ENCODE peak calls at places on chromosome 10, in five cellular contexts. C is transverse colon, T is body of pancreas, Q is A549, I is HCT116. N is an unnamed sample.

GRCh38 chr10:4720463-4720862 is 105.5 kb upstream of the AKR1E2 start:
- DNase-seq in I (no peak), Q (no peak), T (no peak), C (no peak), N (no peak)

GRCh38 chr10:93745411-93746065 is 12.2 kb upstream of the LGI1 start:
- DNase-seq in T (no peak), C (no peak), I (no peak), Q (peak; percentile 32), N (no peak)

GRCh38 chr10:103820101-103821062 is 35.0 kb downstream of the SH3PXD2A start:
- DNase-seq in Q (no peak), C (peak; percentile 56), I (no peak), T (peak; percentile 63), N (peak; percentile 72)

GRCh38 chr10:106450966-106451365 is 713.5 kb downstream of the SORCS1 start:
- DNase-seq in Q (no peak), T (no peak), C (no peak), I (no peak), N (no peak)

GRCh38 chr10:121865554-121865953 is 62.3 kb downstream of the ATE1 start:
- DNase-seq in I (no peak), T (no peak), Q (no peak), C (no peak), N (no peak)

GRCh38 chr10:47127188-47127587 is 172.8 kb upstream of the GDF10 start:
- DNase-seq in C (no peak), T (no peak), I (no peak), Q (no peak), N (no peak)

GRCh38 chr10:14553434-14553833 is 221.3 kb downstream of the FAM107B start:
- DNase-seq in I (no peak), C (no peak), T (no peak), Q (no peak), N (no peak)

GRCh38 chr10:77636967-77637473 is 588 bp downstream of the KCNMA1 start:
- DNase-seq in I (no peak), T (no peak), C (no peak), Q (no peak), N (no peak)

GRCh38 chr10:43305881-43306280 is 39.0 kb upstream of the RASGEF1A start:
- DNase-seq in T (no peak), C (no peak), I (no peak), Q (no peak), N (no peak)

GRCh38 chr10:3473271-3473670 is 300.7 kb upstream of the PITRM1 start:
- DNase-seq in T (no peak), C (no peak), I (no peak), Q (no peak), N (no peak)

GRCh38 chr10:71045188-71045841 is 156.9 kb upstream of the PCBD1 start:
- DNase-seq in C (no peak), Q (no peak), T (peak; percentile 31), I (no peak), N (no peak)

GRCh38 chr10:114967071-114967470 is 29.1 kb downstream of the TRUB1 start:
- DNase-seq in T (no peak), Q (no peak), C (no peak), I (no peak), N (no peak)

GRCh38 chr10:119940487-119940886 is 48.0 kb downstream of the SEC23IP start:
- DNase-seq in Q (no peak), I (no peak), C (no peak), T (no peak), N (no peak)

GRCh38 chr10:98373260-98373659 is 41.7 kb downstream of the PYROXD2 start:
- DNase-seq in Q (no peak), I (no peak), C (no peak), T (no peak), N (no peak)

GRCh38 chr10:4588824-4589223 is 237.2 kb upstream of the AKR1E2 start:
- DNase-seq in C (no peak), T (no peak), I (no peak), Q (no peak), N (no peak)

GRCh38 chr10:7071421-7071820 is 339.4 kb downstream of the SFMBT2 start:
- DNase-seq in T (no peak), I (no peak), Q (no peak), C (no peak), N (no peak)

GRCh38 chr10:78434886-78435285 is 401.2 kb downstream of the RPS24 start:
- DNase-seq in I (no peak), Q (no peak), T (peak; percentile 8), C (no peak), N (no peak)

GRCh38 chr10:95245425-95246055 is 45.3 kb downstream of the PDLIM1 start:
- DNase-seq in C (no peak), T (no peak), Q (no peak), I (no peak), N (no peak)

DNA sequence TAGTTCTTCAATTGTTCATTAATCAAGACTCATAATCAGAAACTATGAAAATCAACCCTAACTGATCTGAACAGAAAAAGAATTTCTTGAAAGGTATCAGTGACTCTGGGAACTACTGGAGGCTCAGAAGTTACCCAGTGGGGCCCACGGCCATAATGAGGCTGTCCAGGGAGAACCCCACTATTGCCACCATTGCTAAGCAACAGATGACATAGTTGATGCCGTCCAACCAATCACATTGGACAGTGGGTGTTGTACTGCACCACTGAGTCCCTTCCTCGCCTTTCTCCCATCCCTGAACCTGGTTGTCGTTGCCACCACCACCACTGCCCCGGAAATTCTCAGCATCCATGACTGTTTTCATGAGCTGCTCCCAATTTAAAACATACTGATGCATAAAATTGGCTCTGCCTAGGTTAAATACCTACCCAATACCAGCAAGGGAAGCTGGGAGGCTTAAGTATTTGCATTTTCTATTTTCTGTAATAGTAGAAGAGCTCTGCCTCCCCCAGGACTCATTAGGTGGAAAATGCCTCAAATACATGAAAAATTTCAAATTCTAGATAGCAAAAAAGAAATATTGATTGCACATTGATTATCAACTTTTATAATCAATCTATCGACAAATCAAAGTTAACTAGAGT is 26.7 kb upstream of the USP6NL start:
- DNase-seq in Q (no peak), T (no peak), C (no peak), I (no peak), N (no peak)
- H3K27ac ChIP-seq in Q (no peak overlapping the region), T (no peak overlapping the region), C (no peak overlapping the region), I (no peak overlapping the region), N (no peak overlapping the region)

DNA sequence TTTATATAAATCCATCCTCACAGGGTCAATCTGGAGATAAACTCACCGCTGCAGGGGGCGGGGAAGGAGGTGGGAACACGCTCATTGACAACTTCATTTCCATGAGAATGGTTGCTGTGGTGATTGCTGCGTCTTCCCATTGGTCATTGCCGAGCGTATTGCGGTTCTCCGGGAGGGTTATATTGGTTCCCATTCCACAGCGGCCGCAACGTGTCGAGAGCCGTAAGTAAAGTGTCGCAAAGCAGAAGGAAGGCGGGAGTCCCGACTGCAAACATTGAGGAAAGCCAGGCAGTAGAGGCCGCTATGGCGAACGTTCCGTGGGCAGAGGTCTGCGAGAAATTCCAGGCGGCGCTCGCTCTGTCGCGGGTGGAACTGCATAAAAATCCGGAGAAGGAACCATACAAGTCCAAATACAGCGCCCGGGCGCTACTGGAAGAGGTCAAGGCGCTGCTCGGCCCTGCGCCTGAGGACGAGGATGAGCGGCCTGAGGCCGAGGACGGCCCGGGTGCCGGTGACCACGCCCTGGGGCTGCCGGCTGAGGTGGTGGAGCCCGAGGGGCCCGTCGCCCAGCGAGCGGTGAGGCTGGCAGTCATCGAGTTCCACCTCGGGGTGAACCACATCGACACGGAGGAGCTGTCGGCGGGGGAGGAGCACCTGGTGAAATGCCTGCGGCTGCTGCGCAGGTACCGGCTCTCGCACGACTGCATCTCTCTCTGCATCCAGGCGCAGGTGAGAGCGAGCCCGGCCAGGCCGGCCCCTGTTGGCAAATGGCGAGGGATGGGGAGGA is at the start of gene KIFBP:
- DNase-seq in C (peak; percentile 94), Q (peak; percentile 98), I (peak; percentile 96), T (peak; percentile 94), N (peak; percentile 92)
- TF ChIP-seq POLR2A in C (peak; percentile 93), Q (peak; percentile 71), I (peak; percentile 85), T (peak; percentile 94), N (peak; percentile 72)

DNA sequence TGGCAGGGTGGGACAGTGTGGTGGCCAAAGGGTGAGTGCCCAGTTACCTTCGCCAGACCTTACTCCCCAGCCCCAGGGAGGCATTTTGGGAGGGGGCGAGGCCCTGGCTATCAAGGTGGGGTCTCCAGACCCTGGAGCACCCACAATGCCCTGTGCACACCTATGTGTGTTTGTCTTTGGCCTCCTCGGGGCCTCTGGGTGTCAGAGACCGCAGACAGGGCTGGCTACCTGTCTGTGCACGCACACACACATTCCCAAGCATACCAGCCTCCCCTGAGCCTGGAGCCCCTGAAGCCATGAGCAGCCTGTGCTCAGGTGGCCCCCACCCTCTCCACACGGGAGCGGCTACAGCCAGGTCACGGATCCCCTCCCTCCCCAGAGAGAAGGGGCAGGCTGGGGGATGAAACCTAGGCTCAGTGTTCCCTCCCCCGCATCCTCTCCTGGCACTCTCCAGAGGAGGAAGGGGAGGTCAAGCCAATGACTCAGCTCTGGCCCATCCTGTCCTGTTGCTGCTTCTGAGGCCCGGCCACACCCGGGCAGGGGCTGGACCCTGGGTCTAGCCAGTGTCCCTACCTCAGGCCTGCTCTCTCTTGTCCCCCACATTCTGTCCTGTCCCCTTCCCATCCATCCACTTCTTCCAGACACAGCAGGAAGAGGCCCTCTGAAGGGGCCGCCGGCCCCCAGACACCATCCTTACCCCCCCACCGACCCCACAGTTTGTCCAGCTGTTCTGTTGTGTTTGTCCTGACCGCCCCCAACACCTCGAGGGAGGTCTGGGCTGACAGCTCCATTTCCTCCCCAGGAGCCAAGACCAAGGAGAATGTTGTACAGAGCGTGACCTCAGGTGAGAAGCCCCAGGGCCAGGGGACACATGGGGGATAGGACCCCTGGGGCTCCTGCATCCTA is 685 bp downstream of the SNCG start:
- DNase-seq in T (no peak), Q (peak; percentile 63), I (peak; percentile 62), C (no peak), N (peak; percentile 84)
- H3K27ac ChIP-seq in T (peak overlapping the region; percentile 49), Q (peak overlapping the region; percentile 68), I (peak overlapping the region; percentile 94), C (peak overlapping the region; percentile 43), N (peak overlapping the region; percentile 82)

DNA sequence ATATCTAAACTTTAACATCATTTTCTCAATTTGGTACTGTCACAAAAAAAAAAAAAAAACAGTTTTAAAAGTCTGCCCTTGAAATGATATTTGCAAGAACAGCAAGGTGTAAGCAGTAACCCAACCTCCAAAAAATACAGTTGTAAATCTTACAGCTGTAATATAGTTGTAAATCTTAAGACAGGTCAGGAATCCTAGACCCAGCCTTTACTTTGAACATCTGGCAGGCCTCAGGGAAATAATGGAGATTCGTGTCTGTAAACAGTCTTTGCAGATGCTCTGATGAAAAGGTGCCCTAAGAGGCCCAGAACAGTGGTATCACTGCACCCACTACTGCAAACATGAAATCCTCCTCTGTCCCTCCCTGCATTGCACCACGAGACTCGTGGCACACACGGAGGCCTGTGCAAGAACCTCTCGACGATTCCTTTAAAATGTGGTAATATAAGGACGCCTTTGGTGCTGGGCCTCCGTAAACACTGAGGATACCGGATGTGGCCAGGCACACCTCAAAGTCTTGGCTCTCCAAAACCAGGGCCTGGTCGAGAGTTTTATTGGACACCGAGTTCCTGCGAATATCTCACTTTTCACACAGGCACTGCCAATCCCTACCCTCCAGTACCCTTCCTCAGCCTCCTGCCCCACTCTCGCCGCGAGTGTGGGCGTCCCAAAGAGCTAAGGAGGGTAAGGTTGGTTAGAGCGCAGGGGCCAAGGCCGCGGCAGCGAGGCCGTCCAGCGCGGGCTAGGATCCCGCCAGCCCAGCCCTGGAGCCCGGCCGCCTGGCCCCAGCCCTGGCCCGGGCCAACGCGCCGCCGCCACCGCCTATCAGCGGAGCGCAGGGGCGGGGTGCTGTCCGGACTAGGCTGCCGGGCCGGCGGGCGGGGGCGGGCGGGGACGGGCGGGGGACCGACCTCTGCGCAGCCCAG is 475 bp upstream of the REEP3 start:
- DNase-seq in T (peak; percentile 74), Q (peak; percentile 58), C (peak; percentile 74), I (peak; percentile 48), N (peak; percentile 51)
- TF ChIP-seq POLR2A in T (peak; percentile 42), Q (peak; percentile 44), C (peak; percentile 40), I (peak; percentile 14), N (no peak)